ENCODE peak calls at places on chromosomes 1 and 21, in eight cellular contexts. One of them, this sample, is unnamed.

GRCh38 chr1:209497729-209498128 is 85.8 kb upstream of the CAMK1G start:
- DNase-seq in tibial nerve: no peak
- DNase-seq in GM12878: no peak
- DNase-seq in stomach: no peak
- DNase-seq in K562: no peak
- DNase-seq in A549: no peak
- DNase-seq in H1: no peak
- DNase-seq in transverse colon: no peak
- DNase-seq in this sample: no peak

GRCh38 chr1:78038491-78038939 is 7.3 kb upstream of the GIPC2 start:
- DNase-seq in tibial nerve: no peak
- DNase-seq in GM12878: no peak
- DNase-seq in stomach: no peak
- DNase-seq in K562: no peak
- DNase-seq in A549: peak
- DNase-seq in H1: no peak
- DNase-seq in transverse colon: no peak
- DNase-seq in this sample: no peak

GRCh38 chr1:4002741-4003140 is 102.7 kb upstream of the C1orf174 start:
- DNase-seq in tibial nerve: no peak
- DNase-seq in GM12878: no peak
- DNase-seq in stomach: no peak
- DNase-seq in K562: no peak
- DNase-seq in A549: no peak
- DNase-seq in H1: no peak
- DNase-seq in transverse colon: no peak
- DNase-seq in this sample: no peak

GRCh38 chr1:243343970-243344749 is 88.3 kb downstream of the SDCCAG8 start:
- DNase-seq in tibial nerve: no peak
- DNase-seq in GM12878: peak
- DNase-seq in stomach: no peak
- DNase-seq in K562: peak
- DNase-seq in A549: peak
- DNase-seq in H1: no peak
- DNase-seq in transverse colon: no peak
- DNase-seq in this sample: no peak

GRCh38 chr1:39572379-39573096 is 4.1 kb downstream of the PABPC4 start:
- DNase-seq in tibial nerve: no peak
- DNase-seq in GM12878: no peak
- DNase-seq in stomach: no peak
- DNase-seq in K562: no peak
- DNase-seq in A549: no peak
- DNase-seq in H1: no peak
- DNase-seq in transverse colon: no peak
- DNase-seq in this sample: no peak

GRCh38 chr1:27011058-27011764 is 1.4 kb downstream of the TENT5B start:
- DNase-seq in tibial nerve: no peak
- DNase-seq in GM12878: no peak
- DNase-seq in stomach: peak
- DNase-seq in K562: peak
- DNase-seq in A549: peak
- DNase-seq in H1: peak
- DNase-seq in transverse colon: peak
- DNase-seq in this sample: peak

GRCh38 chr1:81617308-81618027 is 183.3 kb upstream of the ADGRL2 start:
- DNase-seq in tibial nerve: no peak
- DNase-seq in GM12878: no peak
- DNase-seq in stomach: no peak
- DNase-seq in K562: no peak
- DNase-seq in A549: no peak
- DNase-seq in H1: no peak
- DNase-seq in transverse colon: no peak
- DNase-seq in this sample: no peak

GRCh38 chr1:28296401-28297220 is 32.2 kb upstream of the MED18 start:
- DNase-seq in tibial nerve: no peak
- DNase-seq in GM12878: no peak
- DNase-seq in stomach: no peak
- DNase-seq in K562: peak
- DNase-seq in A549: peak
- DNase-seq in H1: peak
- DNase-seq in transverse colon: peak
- DNase-seq in this sample: peak

GRCh38 chr1:202750024-202750423 is 39.8 kb upstream of the SYT2 start:
- DNase-seq in tibial nerve: no peak
- DNase-seq in GM12878: no peak
- DNase-seq in stomach: no peak
- DNase-seq in K562: no peak
- DNase-seq in A549: no peak
- DNase-seq in H1: no peak
- DNase-seq in transverse colon: no peak
- DNase-seq in this sample: no peak

GRCh38 chr1:151837841-151838490 is 1.7 kb downstream of the C2CD4D start:
- DNase-seq in tibial nerve: no peak
- DNase-seq in GM12878: no peak
- DNase-seq in stomach: no peak
- DNase-seq in K562: no peak
- DNase-seq in A549: no peak
- DNase-seq in H1: no peak
- DNase-seq in transverse colon: no peak
- DNase-seq in this sample: peak

GRCh38 chr1:234369033-234369430 is 4.2 kb upstream of the COA6 start:
- DNase-seq in tibial nerve: no peak
- DNase-seq in GM12878: no peak
- DNase-seq in stomach: no peak
- DNase-seq in K562: no peak
- DNase-seq in A549: no peak
- DNase-seq in H1: no peak
- DNase-seq in transverse colon: no peak
- DNase-seq in this sample: no peak

GRCh38 chr1:228969968-228970800 is 234.9 kb downstream of the RHOU start:
- DNase-seq in tibial nerve: no peak
- DNase-seq in GM12878: no peak
- DNase-seq in stomach: no peak
- DNase-seq in K562: no peak
- DNase-seq in A549: no peak
- DNase-seq in H1: no peak
- DNase-seq in transverse colon: no peak
- DNase-seq in this sample: no peak

DNA sequence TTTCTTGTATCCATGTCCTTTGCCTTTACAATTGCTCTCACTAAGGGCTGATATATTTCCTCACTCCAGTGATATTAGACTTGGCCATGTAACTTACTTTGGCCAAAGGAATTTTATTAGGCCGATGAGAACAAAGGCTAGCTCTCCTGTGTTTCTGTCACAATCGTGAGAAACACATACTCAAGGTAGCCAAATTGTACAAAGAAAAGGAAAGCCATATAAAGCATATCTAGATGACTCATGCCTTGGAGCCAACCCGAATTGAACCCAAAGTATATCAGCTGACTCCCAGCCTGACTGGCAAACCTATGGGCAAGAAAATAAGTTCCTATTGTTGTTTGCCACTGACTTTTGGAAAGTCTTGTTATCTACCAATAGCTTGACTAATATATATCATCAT is 371.7 kb upstream of the LRRC7 start:
- DNase-seq in tibial nerve: no peak
- DNase-seq in GM12878: no peak
- DNase-seq in stomach: no peak
- DNase-seq in K562: no peak
- DNase-seq in A549: no peak
- DNase-seq in H1: no peak
- DNase-seq in transverse colon: no peak
- DNase-seq in this sample: no peak
- H3K27ac ChIP-seq in tibial nerve: no peak
- H3K27ac ChIP-seq in GM12878: no peak
- H3K27ac ChIP-seq in stomach: no peak
- H3K27ac ChIP-seq in K562: no peak
- H3K27ac ChIP-seq in A549: no peak
- H3K27ac ChIP-seq in H1: no peak
- H3K27ac ChIP-seq in transverse colon: no peak
- H3K27ac ChIP-seq in this sample: no peak

DNA sequence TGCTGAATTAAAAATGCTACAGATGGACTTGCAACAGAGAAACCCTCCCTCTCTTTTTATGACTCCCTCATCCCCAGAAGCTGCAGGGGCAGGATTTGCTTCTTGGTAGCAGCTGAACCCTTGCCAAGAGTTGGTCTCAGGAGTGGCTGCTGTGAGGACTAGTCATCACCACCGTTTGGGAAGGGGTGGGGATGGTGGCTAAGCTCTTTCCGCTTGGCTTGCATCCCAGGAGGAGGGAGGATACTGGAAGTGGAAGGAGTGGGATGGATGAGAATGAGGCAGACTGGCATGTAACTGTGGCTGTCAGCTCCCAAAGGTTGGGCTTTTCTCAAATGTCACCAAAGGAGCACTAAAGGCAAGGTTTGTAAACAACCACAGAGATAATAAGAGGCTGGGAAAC is 50.8 kb upstream of the COL24A1 start:
- DNase-seq in tibial nerve: no peak
- DNase-seq in GM12878: no peak
- DNase-seq in stomach: no peak
- DNase-seq in K562: no peak
- DNase-seq in A549: peak
- DNase-seq in H1: no peak
- DNase-seq in transverse colon: no peak
- DNase-seq in this sample: no peak
- TF ChIP-seq EP300 in tibial nerve: no peak
- TF ChIP-seq EP300 in GM12878: no peak
- TF ChIP-seq EP300 in stomach: no peak
- TF ChIP-seq EP300 in K562: no peak
- TF ChIP-seq EP300 in A549: no peak
- TF ChIP-seq EP300 in H1: no peak
- TF ChIP-seq EP300 in transverse colon: no peak
- TF ChIP-seq EP300 in this sample: no peak

GRCh38 chr1:222713091-222714012 is 988 bp downstream of the BROX start:
- DNase-seq in tibial nerve: peak
- DNase-seq in GM12878: peak
- DNase-seq in stomach: peak
- DNase-seq in K562: peak
- DNase-seq in A549: peak
- DNase-seq in H1: peak
- DNase-seq in transverse colon: peak
- DNase-seq in this sample: peak
- TF ChIP-seq POLR2A in tibial nerve: peak
- TF ChIP-seq POLR2A in GM12878: peak
- TF ChIP-seq POLR2A in stomach: no peak
- TF ChIP-seq POLR2A in K562: peak
- TF ChIP-seq POLR2A in A549: peak
- TF ChIP-seq POLR2A in H1: peak
- TF ChIP-seq POLR2A in transverse colon: peak
- TF ChIP-seq POLR2A in this sample: peak

GRCh38 chr21:36431252-36431651 is 46.1 kb downstream of the CHAF1B start:
- DNase-seq in tibial nerve: no peak
- DNase-seq in GM12878: no peak
- DNase-seq in stomach: no peak
- DNase-seq in K562: no peak
- DNase-seq in A549: no peak
- DNase-seq in H1: no peak
- DNase-seq in transverse colon: no peak
- DNase-seq in this sample: no peak
- H3K27ac ChIP-seq in tibial nerve: no peak
- H3K27ac ChIP-seq in GM12878: no peak
- H3K27ac ChIP-seq in stomach: no peak
- H3K27ac ChIP-seq in K562: no peak
- H3K27ac ChIP-seq in A549: peak
- H3K27ac ChIP-seq in H1: no peak
- H3K27ac ChIP-seq in transverse colon: no peak
- H3K27ac ChIP-seq in this sample: no peak